ENCODE peak calls at places on chromosomes 13 and 19, in five cellular contexts. C, O, S, L and J are unnamed samples.

GRCh38 chr19:38856813-38857212 is 7.0 kb upstream of the HNRNPL start:
- DNase-seq in C (no peak), O (no peak), S (no peak), L (no peak), J (no peak)

GRCh38 chr19:44608391-44608821 is 5.0 kb upstream of the IGSF23 start:
- DNase-seq in C (no peak), O (no peak), S (no peak), L (peak; percentile 87), J (no peak)

GRCh38 chr19:42216653-42217521 is 590 bp downstream of the DEDD2 start:
- DNase-seq in C (peak; percentile 48), O (peak; percentile 82), S (peak; percentile 50), L (peak; percentile 47), J (no peak)

GRCh38 chr19:7763696-7764095 is 653 bp downstream of the CLEC4M start:
- DNase-seq in C (no peak), O (no peak), S (no peak), L (no peak), J (no peak)

GRCh38 chr19:53388904-53389303 is 6.0 kb upstream of the ZNF765 start:
- DNase-seq in C (no peak), O (no peak), S (no peak), L (no peak), J (no peak)

GRCh38 chr19:7368456-7368855 is 19.7 kb downstream of the ARHGEF18 start:
- DNase-seq in C (no peak), O (no peak), S (no peak), L (no peak), J (no peak)

GRCh38 chr13:68176486-68176885 is 946.4 kb upstream of the PCDH9 start:
- DNase-seq in C (no peak), O (no peak), S (no peak), L (peak; percentile 85), J (no peak)

GRCh38 chr19:47310323-47310722 is 662 bp downstream of the C5AR1 start:
- DNase-seq in C (no peak), O (no peak), S (no peak), L (no peak), J (no peak)

GRCh38 chr13:93771782-93772181 is 545.2 kb downstream of the GPC6 start:
- DNase-seq in C (no peak), O (no peak), S (no peak), L (no peak), J (no peak)

GRCh38 chr13:50015750-50016149 is 506 bp downstream of the KCNRG start:
- DNase-seq in C (no peak), O (no peak), S (no peak), L (no peak), J (no peak)

GRCh38 chr19:47419789-47420188 is 462 bp upstream of the MEIS3 start:
- DNase-seq in C (no peak), O (peak; percentile 61), S (no peak), L (no peak), J (no peak)

GRCh38 chr19:35040826-35041547 is 534 bp upstream of the HPN start:
- DNase-seq in C (peak; percentile 93), O (peak; percentile 96), S (peak; percentile 95), L (peak; percentile 62), J (peak; percentile 15)

GRCh38 chr13:25727250-25727649 is 324.6 kb downstream of the SHISA2 start:
- DNase-seq in C (no peak), O (peak; percentile 70), S (peak; percentile 57), L (no peak), J (no peak)

GRCh38 chr13:101523732-101524131 is 71.3 kb downstream of the ITGBL1 start:
- DNase-seq in C (no peak), O (no peak), S (no peak), L (peak; percentile 59), J (no peak)

GRCh38 chr19:43664008-43664407 is 6.0 kb downstream of the PLAUR start:
- DNase-seq in C (no peak), O (no peak), S (no peak), L (peak; percentile 72), J (no peak)

GRCh38 chr13:29716493-29716892 is 121.0 kb upstream of the SLC7A1 start:
- DNase-seq in C (no peak), O (no peak), S (no peak), L (no peak), J (no peak)

GRCh38 chr13:29718694-29719093 is 123.2 kb upstream of the SLC7A1 start:
- DNase-seq in C (no peak), O (no peak), S (no peak), L (no peak), J (no peak)

GRCh38 chr13:29721766-29722165 is 126.3 kb upstream of the SLC7A1 start:
- DNase-seq in C (no peak), O (no peak), S (no peak), L (no peak), J (no peak)

GRCh38 chr13:29722415-29722814 is 126.9 kb upstream of the SLC7A1 start:
- DNase-seq in C (no peak), O (no peak), S (no peak), L (no peak), J (no peak)
- H3K27ac ChIP-seq in C (no peak overlapping the region), O (no peak overlapping the region), S (no peak overlapping the region), L (no peak overlapping the region), J (no peak overlapping the region)

GRCh38 chr19:5191091-5191490 is 149.5 kb downstream of the PTPRS start:
- DNase-seq in C (no peak), O (no peak), S (no peak), L (no peak), J (no peak)

GRCh38 chr19:5189318-5189607 is 151.3 kb downstream of the PTPRS start:
- DNase-seq in C (no peak), O (no peak), S (no peak), L (no peak), J (no peak)

GRCh38 chr19:5193192-5193591 is 147.4 kb downstream of the PTPRS start:
- DNase-seq in C (no peak), O (no peak), S (no peak), L (no peak), J (no peak)

GRCh38 chr19:5194641-5195040 is 146.0 kb downstream of the PTPRS start:
- DNase-seq in C (no peak), O (no peak), S (no peak), L (no peak), J (no peak)

GRCh38 chr19:5192568-5192967 is 148.0 kb downstream of the PTPRS start:
- DNase-seq in C (no peak), O (no peak), S (no peak), L (no peak), J (no peak)
- H3K27me3 ChIP-seq in C (peaks cover 6% of the 10 kb centered on the region), O (no peaks in the 10 kb centered on the region), S (no peaks in the 10 kb centered on the region), L (peaks cover 4% of the 10 kb centered on the region), J (no peaks in the 10 kb centered on the region)

GRCh38 chr13:100470841-100471505 is 117.6 kb downstream of the GGACT start:
- DNase-seq in C (no peak), O (no peak), S (no peak), L (no peak), J (no peak)
- TF ChIP-seq CTCF in C (no peak), O (no peak), S (no peak), L (no peak), J (no peak)

GRCh38 chr19:4639531-4640246 is 373 bp downstream of the TNFAIP8L1 start:
- DNase-seq in C (peak; percentile 57), O (peak; percentile 72), S (peak; percentile 43), L (peak; percentile 39), J (no peak)
- H3K27ac ChIP-seq in C (peak overlapping the region; percentile 83), O (peak overlapping the region; percentile 78), S (peak overlapping the region; percentile 18), L (peak overlapping the region; percentile 14), J (peak overlapping the region; percentile 61)

GRCh38 chr19:14971474-14971873 is 8.2 kb downstream of the SLC1A6 start:
- DNase-seq in C (no peak), O (no peak), S (no peak), L (no peak), J (no peak)

GRCh38 chr19:14978377-14978776 is 1.3 kb downstream of the SLC1A6 start:
- DNase-seq in C (no peak), O (no peak), S (no peak), L (no peak), J (no peak)

GRCh38 chr19:14977128-14977527 is 2.5 kb downstream of the SLC1A6 start:
- DNase-seq in C (no peak), O (no peak), S (no peak), L (no peak), J (no peak)

GRCh38 chr19:14972676-14973075 is 7.0 kb downstream of the SLC1A6 start:
- DNase-seq in C (no peak), O (no peak), S (no peak), L (no peak), J (no peak)

GRCh38 chr19:14974488-14974887 is 5.2 kb downstream of the SLC1A6 start:
- DNase-seq in C (no peak), O (no peak), S (no peak), L (no peak), J (no peak)
- H3K27me3 ChIP-seq in C (peaks cover 52% of the 10 kb centered on the region), O (peaks cover 8% of the 10 kb centered on the region), S (no peaks in the 10 kb centered on the region), L (peaks cover 4% of the 10 kb centered on the region), J (peaks cover 26% of the 10 kb centered on the region)

GRCh38 chr19:48815870-48816501 is 5.2 kb upstream of the BCAT2 start:
- DNase-seq in C (no peak), O (no peak), S (peak; percentile 74), L (no peak), J (no peak)

GRCh38 chr19:48814895-48815294 is 4.1 kb upstream of the BCAT2 start:
- DNase-seq in C (no peak), O (no peak), S (no peak), L (no peak), J (no peak)

GRCh38 chr19:48810151-48810550 is 678 bp downstream of the BCAT2 start:
- DNase-seq in C (no peak), O (no peak), S (no peak), L (peak; percentile 13), J (no peak)

GRCh38 chr19:48812094-48812929 is 1.5 kb upstream of the BCAT2 start:
- DNase-seq in C (peak; percentile 93), O (peak; percentile 96), S (peak; percentile 96), L (peak; percentile 72), J (peak; percentile 27)

DNA sequence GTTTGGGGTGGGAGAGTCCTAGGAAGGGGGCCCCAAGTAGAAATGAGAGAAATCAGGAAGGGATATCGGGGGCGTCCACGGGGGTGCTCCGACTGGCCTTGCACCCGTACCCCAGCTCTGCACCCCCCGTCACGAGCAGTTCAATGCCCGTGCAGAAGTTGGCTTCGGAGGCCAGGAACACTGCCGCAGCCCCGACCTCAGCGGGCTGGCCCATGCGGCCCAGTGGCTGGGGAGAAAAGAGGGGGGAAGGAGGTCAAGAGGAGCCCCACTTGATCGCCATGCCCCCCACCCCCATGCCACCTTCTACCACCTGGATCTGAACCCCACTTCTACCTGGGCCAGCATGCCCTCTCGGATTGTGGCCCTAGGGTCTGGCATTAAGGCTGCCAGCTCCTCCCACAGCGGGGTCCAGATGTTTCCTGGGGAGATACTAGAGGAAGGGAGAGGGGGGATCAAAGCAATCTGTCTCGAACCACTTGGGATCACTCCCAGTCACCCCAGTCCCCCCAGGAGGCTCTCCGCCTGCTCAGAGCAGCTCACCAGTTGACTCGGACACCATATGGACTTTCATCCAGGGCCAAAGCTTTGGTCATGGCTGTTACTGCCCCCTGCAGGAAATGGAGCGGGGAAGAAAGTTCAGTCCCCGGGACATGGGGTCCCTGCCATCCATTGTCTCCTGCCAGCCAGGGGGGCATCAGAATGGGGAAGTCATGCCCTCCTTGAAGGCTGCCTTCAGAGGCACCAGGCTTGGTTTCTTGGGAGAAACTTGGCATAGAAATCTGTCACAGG is 2.5 kb upstream of the BCAT2 start:
- DNase-seq in C (no peak), O (no peak), S (no peak), L (no peak), J (no peak)
- TF ChIP-seq CTCF in C (no peak), O (peak; percentile 17), S (no peak), L (peak; percentile 19), J (no peak)

GRCh38 chr19:3073159-3073563 is 10.9 kb upstream of the TLE5 start:
- DNase-seq in C (no peak), O (no peak), S (no peak), L (peak; percentile 48), J (no peak)
- H3K27ac ChIP-seq in C (no peak overlapping the region), O (peak overlapping the region; percentile 42), S (no peak overlapping the region), L (no peak overlapping the region), J (no peak overlapping the region)